ENCODE peak calls at places on chromosomes 4 and X, in ten cellular contexts. F is ovary, Y is endodermal cell, X is tibial nerve, Q is Caco-2, W is A673, T is tibial artery, M is hepatocyte, L is Peyer's patch, A is right lobe of liver. J is an unnamed sample. For H3K4me1 and H3K9me3, the result is how much of the 10 kb centered on the place peaks cover.

GRCh38 chrX:136063340-136064079 is 78.3 kb downstream of the SLC9A6 start:
- DNase-seq in F (no peak), Y (no peak), X (peak), Q (no peak), W (peak), T (peak), M (no peak), L (no peak), A (no peak), J (peak)

GRCh38 chr4:141702472-141703182 is 66.2 kb downstream of the IL15 start:
- DNase-seq in F (no peak), Y (peak), X (no peak), Q (peak), W (peak), T (no peak), M (peak), L (no peak), A (no peak), J (peak)

GRCh38 chr4:119302073-119302832 is 19.7 kb downstream of the FABP2 start:
- DNase-seq in F (no peak), Y (no peak), X (peak), Q (no peak), W (no peak), T (no peak), M (no peak), L (no peak), A (no peak), J (no peak)

GRCh38 chr4:104896623-104897296 is 249.9 kb upstream of the TET2 start:
- DNase-seq in F (no peak), Y (no peak), X (no peak), Q (no peak), W (no peak), T (no peak), M (no peak), L (no peak), A (no peak), J (no peak)

GRCh38 chr4:4914965-4915845 is 55.7 kb downstream of the MSX1 start:
- DNase-seq in F (no peak), Y (no peak), X (no peak), Q (no peak), W (no peak), T (no peak), M (no peak), L (no peak), A (no peak), J (no peak)

GRCh38 chr4:169225058-169225751 is 45.6 kb downstream of the SH3RF1 start:
- DNase-seq in F (no peak), Y (no peak), X (no peak), Q (no peak), W (peak), T (no peak), M (peak), L (no peak), A (no peak), J (no peak)

GRCh38 chr4:98468744-98469143 is 189.7 kb downstream of the TSPAN5 start:
- DNase-seq in F (peak), Y (no peak), X (no peak), Q (no peak), W (no peak), T (no peak), M (no peak), L (no peak), A (no peak), J (peak)

GRCh38 chr4:140611854-140612253 is 43.1 kb upstream of the UCP1 start:
- DNase-seq in F (no peak), Y (no peak), X (no peak), Q (no peak), W (no peak), T (no peak), M (peak), L (no peak), A (no peak), J (no peak)

GRCh38 chr4:123102897-123103489 is 180.6 kb upstream of the NUDT6 start:
- DNase-seq in F (no peak), Y (no peak), X (no peak), Q (peak), W (peak), T (no peak), M (peak), L (no peak), A (no peak), J (peak)

GRCh38 chr4:38069271-38069760 is 109.1 kb downstream of the PTTG2 start:
- DNase-seq in F (peak), Y (peak), X (no peak), Q (peak), W (no peak), T (no peak), M (peak), L (peak), A (no peak), J (peak)

GRCh38 chr4:102614801-102615200 is 113.6 kb downstream of the NFKB1 start:
- DNase-seq in F (no peak), Y (peak), X (no peak), Q (no peak), W (no peak), T (no peak), M (no peak), L (no peak), A (no peak), J (no peak)

GRCh38 chr4:52106142-52106541 is 55.0 kb downstream of the SPATA18 start:
- DNase-seq in F (no peak), Y (no peak), X (no peak), Q (no peak), W (peak), T (no peak), M (no peak), L (no peak), A (no peak), J (no peak)

GRCh38 chr4:182929296-182929695 is 12.1 kb upstream of the DCTD start:
- DNase-seq in F (no peak), Y (no peak), X (no peak), Q (peak), W (no peak), T (no peak), M (peak), L (no peak), A (no peak), J (no peak)

GRCh38 chrX:7263961-7264360 is 116.0 kb upstream of the PUDP start:
- DNase-seq in F (no peak), Y (no peak), X (no peak), Q (no peak), W (no peak), T (no peak), M (no peak), L (no peak), A (no peak), J (no peak)

GRCh38 chr4:99847362-99847976 is 30.8 kb downstream of the DAPP1 start:
- DNase-seq in F (no peak), Y (no peak), X (no peak), Q (no peak), W (no peak), T (no peak), M (no peak), L (no peak), A (no peak), J (no peak)

DNA sequence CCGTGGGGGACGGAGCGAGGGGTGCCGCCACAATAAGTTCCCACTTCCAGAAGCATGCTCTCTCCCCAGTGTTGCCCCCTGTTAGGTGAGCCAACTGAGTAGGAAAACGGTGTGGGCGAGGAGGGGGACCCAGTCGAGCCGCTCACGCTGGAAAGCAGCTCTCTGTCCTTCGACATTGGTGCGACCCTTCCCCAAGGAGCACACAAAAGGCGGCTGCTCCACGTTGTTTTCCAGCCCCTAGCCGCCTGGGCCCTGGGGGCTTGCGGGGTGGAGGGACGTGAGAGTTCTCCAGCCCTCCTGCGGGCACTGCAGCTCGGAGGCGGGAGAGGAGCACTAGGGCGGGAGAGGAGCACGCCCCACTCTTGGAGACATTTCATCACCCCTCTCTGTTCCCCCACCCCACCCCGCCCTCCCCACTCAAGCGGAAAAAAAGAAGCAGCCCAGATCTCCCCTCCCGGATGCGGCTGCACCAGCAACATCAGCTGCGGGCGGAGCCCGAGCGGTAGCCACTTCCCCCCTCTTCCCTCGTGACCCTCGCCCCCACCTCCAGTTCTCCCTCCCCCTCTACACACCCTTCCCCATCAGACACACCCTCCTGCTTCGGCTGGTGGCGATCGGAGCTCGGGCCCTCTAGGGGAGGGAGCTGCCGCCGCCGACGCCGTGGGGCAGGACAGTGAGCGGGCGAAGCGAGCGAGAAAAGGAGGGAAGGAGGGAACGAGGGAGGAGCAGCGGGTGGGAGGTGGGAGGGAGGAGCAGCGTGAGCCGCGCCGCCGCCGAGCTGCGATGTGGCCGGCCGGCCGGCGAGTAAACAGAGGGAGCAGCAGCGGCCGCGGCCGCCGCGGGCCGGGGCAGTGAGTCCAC is at the start of gene DOCK11:
- DNase-seq in F (peak), Y (peak), X (peak), Q (peak), W (peak), T (peak), M (peak), L (peak), A (peak), J (peak)
- TF ChIP-seq CTCF in F (no peak), Y (no peak), X (peak), Q (no peak), W (no peak), T (no peak), M (no peak), L (no peak), A (no peak), J (no peak)

DNA sequence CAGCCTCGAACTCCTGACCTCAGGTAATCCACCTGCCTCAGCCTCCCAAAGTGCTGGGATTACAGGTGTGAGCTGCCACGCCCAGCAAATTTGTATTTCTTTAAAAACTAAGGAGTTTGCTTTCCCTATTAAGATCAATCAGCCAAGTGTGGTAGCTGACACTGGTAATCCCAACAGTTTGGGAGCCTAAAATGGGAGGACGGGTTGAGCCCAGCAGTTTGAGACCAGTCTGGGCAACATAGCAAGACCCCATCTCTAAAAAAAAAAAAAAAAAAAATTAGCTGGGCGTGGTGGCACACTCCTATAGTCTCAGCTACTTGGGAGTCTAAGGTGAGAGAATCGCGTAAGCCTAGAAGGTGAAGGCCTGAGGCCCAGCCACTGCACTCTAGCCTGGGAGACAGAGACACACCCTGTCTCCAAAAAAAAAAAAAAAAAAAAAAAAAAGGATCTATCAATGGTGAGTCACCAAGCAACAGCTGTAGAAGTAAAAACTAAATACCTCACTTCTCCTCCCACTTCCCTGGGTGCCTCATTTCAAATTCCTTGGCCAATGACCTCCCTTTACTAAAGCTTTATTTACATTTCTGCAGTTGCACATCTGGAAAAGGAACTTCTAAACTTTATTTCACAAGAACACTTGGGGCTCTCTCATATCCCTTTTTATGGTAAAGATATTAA is 54.5 kb downstream of the LDB2 start:
- DNase-seq in F (no peak), Y (no peak), X (no peak), Q (no peak), W (peak), T (no peak), M (peak), L (no peak), A (no peak), J (peak)
- H3K4me1 ChIP-seq in F (under half), Y (under half), X (under half), Q (under half), W (half or more), T (under half), M (under half), L (under half), A (under half), J (under half)

GRCh38 chrX:40173662-40174593 is 76.2 kb upstream of the BCOR start:
- DNase-seq in F (peak), Y (peak), X (no peak), Q (peak), W (peak), T (peak), M (peak), L (peak), A (peak), J (peak)
- H3K9me3 ChIP-seq in F (under half), Y (under half), X (under half), Q (under half), W (under half), T (under half), M (under half), L (under half), A (under half), J (under half)

DNA sequence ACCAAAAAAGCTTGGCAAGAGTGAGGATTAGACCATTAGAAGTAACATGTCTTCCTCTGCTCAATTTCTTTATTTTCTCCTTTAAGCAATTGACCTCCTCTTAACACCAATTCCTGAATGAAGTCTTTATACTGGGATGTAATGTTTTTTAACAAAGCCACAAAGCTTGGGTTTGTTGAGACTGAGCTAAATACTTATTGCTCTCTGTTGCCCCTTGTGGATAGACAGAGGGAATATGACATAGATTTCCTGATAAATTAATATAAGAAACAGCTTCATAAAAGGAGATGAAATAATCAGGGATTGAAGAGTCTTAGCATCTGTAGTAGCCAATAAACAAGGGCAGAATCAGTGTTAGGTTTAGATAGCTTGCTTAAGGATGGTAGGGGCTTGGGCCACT is 57.6 kb downstream of the CCDC160 start:
- DNase-seq in F (no peak), Y (no peak), X (no peak), Q (no peak), W (peak), T (no peak), M (no peak), L (no peak), A (no peak), J (peak)
- TF ChIP-seq CTCF in F (no peak), Y (peak), X (peak), Q (no peak), W (peak), T (no peak), M (peak), L (no peak), A (peak), J (no peak)

GRCh38 chr4:121711263-121712000 is 14.7 kb upstream of the ANXA5 start:
- DNase-seq in F (peak), Y (peak), X (peak), Q (peak), W (peak), T (peak), M (peak), L (peak), A (peak), J (peak)

GRCh38 chr4:121712001-121712655 is 15.3 kb upstream of the ANXA5 start:
- DNase-seq in F (no peak), Y (no peak), X (no peak), Q (no peak), W (no peak), T (no peak), M (peak), L (no peak), A (no peak), J (no peak)

GRCh38 chr4:121712783-121713182 is 16.0 kb upstream of the ANXA5 start:
- DNase-seq in F (no peak), Y (no peak), X (no peak), Q (no peak), W (no peak), T (no peak), M (no peak), L (no peak), A (no peak), J (no peak)

GRCh38 chr4:121707344-121707743 is 10.6 kb upstream of the ANXA5 start:
- DNase-seq in F (no peak), Y (no peak), X (no peak), Q (no peak), W (no peak), T (no peak), M (no peak), L (no peak), A (no peak), J (no peak)

GRCh38 chr4:121709766-121710405 is 13.1 kb upstream of the ANXA5 start:
- DNase-seq in F (no peak), Y (no peak), X (no peak), Q (no peak), W (no peak), T (no peak), M (no peak), L (no peak), A (no peak), J (no peak)
- H3K4me1 ChIP-seq in F (under half), Y (under half), X (under half), Q (under half), W (under half), T (under half), M (under half), L (under half), A (under half), J (under half)

J was measured in cardiac muscle cell.